ENCODE peak calls at places on chromosomes 13 and 19, in six cellular contexts. One of them, this sample, is unnamed.

GRCh38 chr19:6677924-6678689 is 8.1 kb upstream of the TNFSF14 start:
- DNase-seq in dorsolateral prefrontal cortex: no peak
- DNase-seq in AG10803: no peak
- DNase-seq in epithelial cell of esophagus: peak; percentile 42
- DNase-seq in neuronal stem cell: peak; percentile 20
- DNase-seq in fibroblast of mammary gland: no peak
- DNase-seq in this sample: peak; percentile 73

GRCh38 chr13:28392896-28393295 is 102.0 kb downstream of the FLT1 start:
- DNase-seq in AG10803: peak; percentile 7
- DNase-seq in epithelial cell of esophagus: no peak
- DNase-seq in dorsolateral prefrontal cortex: no peak
- DNase-seq in fibroblast of mammary gland: peak; percentile 39
- DNase-seq in neuronal stem cell: no peak
- DNase-seq in this sample: no peak

GRCh38 chr19:1698636-1699035 is 46.2 kb upstream of the TCF3 start:
- DNase-seq in fibroblast of mammary gland: no peak
- DNase-seq in neuronal stem cell: no peak
- DNase-seq in AG10803: no peak
- DNase-seq in dorsolateral prefrontal cortex: no peak
- DNase-seq in epithelial cell of esophagus: no peak
- DNase-seq in this sample: no peak

GRCh38 chr13:29539866-29540265 is 55.6 kb downstream of the SLC7A1 start:
- DNase-seq in AG10803: no peak
- DNase-seq in dorsolateral prefrontal cortex: no peak
- DNase-seq in epithelial cell of esophagus: peak; percentile 33
- DNase-seq in fibroblast of mammary gland: no peak
- DNase-seq in neuronal stem cell: no peak
- DNase-seq in this sample: no peak

GRCh38 chr19:41784337-41785239 is 11.8 kb upstream of the CEACAM3 start:
- DNase-seq in neuronal stem cell: no peak
- DNase-seq in AG10803: no peak
- DNase-seq in fibroblast of mammary gland: no peak
- DNase-seq in epithelial cell of esophagus: no peak
- DNase-seq in dorsolateral prefrontal cortex: no peak
- DNase-seq in this sample: no peak

GRCh38 chr13:74132152-74132767 is 1.9 kb downstream of the KLF12 start:
- DNase-seq in AG10803: no peak
- DNase-seq in epithelial cell of esophagus: peak; percentile 39
- DNase-seq in fibroblast of mammary gland: no peak
- DNase-seq in neuronal stem cell: no peak
- DNase-seq in dorsolateral prefrontal cortex: no peak
- DNase-seq in this sample: no peak

GRCh38 chr13:106381083-106381482 is 154.4 kb downstream of the EFNB2 start:
- DNase-seq in AG10803: no peak
- DNase-seq in epithelial cell of esophagus: no peak
- DNase-seq in neuronal stem cell: no peak
- DNase-seq in dorsolateral prefrontal cortex: no peak
- DNase-seq in fibroblast of mammary gland: no peak
- DNase-seq in this sample: no peak

GRCh38 chr13:110912651-110913051 is 2.2 kb downstream of the ANKRD10 start:
- DNase-seq in dorsolateral prefrontal cortex: no peak
- DNase-seq in fibroblast of mammary gland: peak; percentile 82
- DNase-seq in AG10803: peak; percentile 60
- DNase-seq in neuronal stem cell: no peak
- DNase-seq in epithelial cell of esophagus: peak; percentile 40
- DNase-seq in this sample: peak; percentile 38

GRCh38 chr19:45767410-45767880 is 1.6 kb downstream of the SIX5 start:
- DNase-seq in AG10803: peak; percentile 82
- DNase-seq in fibroblast of mammary gland: peak; percentile 88
- DNase-seq in dorsolateral prefrontal cortex: no peak
- DNase-seq in epithelial cell of esophagus: peak; percentile 83
- DNase-seq in neuronal stem cell: peak; percentile 72
- DNase-seq in this sample: peak; percentile 77

GRCh38 chr13:36709136-36709895 is 35.5 kb downstream of the SERTM1 start:
- DNase-seq in neuronal stem cell: no peak
- DNase-seq in fibroblast of mammary gland: no peak
- DNase-seq in epithelial cell of esophagus: no peak
- DNase-seq in dorsolateral prefrontal cortex: no peak
- DNase-seq in AG10803: no peak
- DNase-seq in this sample: no peak

GRCh38 chr13:23988546-23989122 is 91.3 kb upstream of the C1QTNF9B start:
- DNase-seq in epithelial cell of esophagus: no peak
- DNase-seq in fibroblast of mammary gland: no peak
- DNase-seq in dorsolateral prefrontal cortex: no peak
- DNase-seq in neuronal stem cell: no peak
- DNase-seq in AG10803: no peak
- DNase-seq in this sample: no peak

GRCh38 chr13:23985846-23986245 is 88.5 kb upstream of the C1QTNF9B start:
- DNase-seq in epithelial cell of esophagus: no peak
- DNase-seq in fibroblast of mammary gland: no peak
- DNase-seq in AG10803: no peak
- DNase-seq in dorsolateral prefrontal cortex: no peak
- DNase-seq in neuronal stem cell: no peak
- DNase-seq in this sample: no peak

GRCh38 chr13:23987331-23987730 is 90.0 kb upstream of the C1QTNF9B start:
- DNase-seq in dorsolateral prefrontal cortex: no peak
- DNase-seq in neuronal stem cell: no peak
- DNase-seq in AG10803: peak; percentile 84
- DNase-seq in fibroblast of mammary gland: peak; percentile 75
- DNase-seq in epithelial cell of esophagus: no peak
- DNase-seq in this sample: no peak

GRCh38 chr13:23985060-23985459 is 87.8 kb upstream of the C1QTNF9B start:
- DNase-seq in epithelial cell of esophagus: peak; percentile 26
- DNase-seq in fibroblast of mammary gland: no peak
- DNase-seq in neuronal stem cell: no peak
- DNase-seq in dorsolateral prefrontal cortex: no peak
- DNase-seq in AG10803: no peak
- DNase-seq in this sample: no peak

GRCh38 chr13:23986619-23987018 is 89.3 kb upstream of the C1QTNF9B start:
- DNase-seq in epithelial cell of esophagus: no peak
- DNase-seq in fibroblast of mammary gland: peak; percentile 87
- DNase-seq in neuronal stem cell: no peak
- DNase-seq in AG10803: peak; percentile 98
- DNase-seq in dorsolateral prefrontal cortex: no peak
- DNase-seq in this sample: no peak
- H3K4me3 ChIP-seq in epithelial cell of esophagus: no peak overlapping the region
- H3K4me3 ChIP-seq in fibroblast of mammary gland: no peak overlapping the region
- H3K4me3 ChIP-seq in neuronal stem cell: no peak overlapping the region
- H3K4me3 ChIP-seq in AG10803: no peak overlapping the region
- H3K4me3 ChIP-seq in dorsolateral prefrontal cortex: no peak overlapping the region
- H3K4me3 ChIP-seq in this sample: no peak overlapping the region

DNA sequence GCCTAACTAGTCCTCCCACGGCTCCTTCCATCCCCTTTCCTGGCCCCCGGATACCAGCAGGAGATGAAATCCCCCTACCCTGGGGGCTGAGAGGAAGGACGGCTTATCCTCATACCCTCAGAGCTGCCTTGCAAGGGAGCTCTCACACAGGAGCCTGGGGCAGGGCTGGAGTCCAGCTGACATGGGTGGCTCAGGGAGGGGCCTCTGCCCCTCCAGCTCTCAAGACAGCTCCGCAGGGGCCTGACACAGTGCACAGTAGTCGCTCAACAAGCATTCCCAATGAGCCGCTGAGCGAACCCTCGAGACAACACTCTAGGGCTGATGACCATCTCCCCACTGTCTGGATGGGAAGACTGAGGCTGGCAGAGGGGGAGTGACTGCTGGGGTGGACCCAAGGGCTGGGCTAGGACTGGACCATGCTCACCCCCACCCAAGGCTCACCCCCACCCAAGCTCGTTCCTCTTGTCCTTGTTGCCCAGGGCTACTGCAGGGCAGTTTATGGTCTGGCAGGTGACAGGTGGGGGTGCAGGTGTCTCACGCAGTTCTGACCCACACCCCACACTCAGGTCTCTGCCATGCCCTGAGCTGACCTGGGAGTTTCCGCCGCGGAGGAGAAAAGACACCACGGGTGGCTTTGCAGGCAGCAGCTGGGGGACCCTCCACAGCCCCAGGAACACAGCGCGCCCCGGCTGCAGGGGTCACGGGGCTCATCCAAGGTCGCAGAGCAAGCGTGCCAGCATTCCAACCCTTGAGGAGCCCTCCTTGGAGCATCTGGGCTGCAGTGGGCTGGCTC is 3.9 kb downstream of the ZBTB7A start:
- DNase-seq in epithelial cell of esophagus: no peak
- DNase-seq in neuronal stem cell: no peak
- DNase-seq in dorsolateral prefrontal cortex: no peak
- DNase-seq in fibroblast of mammary gland: peak; percentile 35
- DNase-seq in AG10803: no peak
- DNase-seq in this sample: no peak
- H3K4me3 ChIP-seq in epithelial cell of esophagus: peak overlapping the region; percentile 73
- H3K4me3 ChIP-seq in neuronal stem cell: no peak overlapping the region
- H3K4me3 ChIP-seq in dorsolateral prefrontal cortex: no peak overlapping the region
- H3K4me3 ChIP-seq in fibroblast of mammary gland: peak overlapping the region; percentile 73
- H3K4me3 ChIP-seq in AG10803: peak overlapping the region; percentile 74
- H3K4me3 ChIP-seq in this sample: no peak overlapping the region

GRCh38 chr19:50690439-50690838 is 29.2 kb downstream of the SHANK1 start:
- DNase-seq in neuronal stem cell: no peak
- DNase-seq in dorsolateral prefrontal cortex: no peak
- DNase-seq in AG10803: no peak
- DNase-seq in epithelial cell of esophagus: no peak
- DNase-seq in fibroblast of mammary gland: no peak
- DNase-seq in this sample: no peak

GRCh38 chr19:50688766-50689165 is 30.8 kb downstream of the SHANK1 start:
- DNase-seq in fibroblast of mammary gland: no peak
- DNase-seq in epithelial cell of esophagus: no peak
- DNase-seq in neuronal stem cell: no peak
- DNase-seq in AG10803: no peak
- DNase-seq in dorsolateral prefrontal cortex: no peak
- DNase-seq in this sample: no peak

GRCh38 chr19:50686310-50687032 is 33.1 kb downstream of the SHANK1 start:
- DNase-seq in neuronal stem cell: no peak
- DNase-seq in AG10803: no peak
- DNase-seq in epithelial cell of esophagus: no peak
- DNase-seq in dorsolateral prefrontal cortex: no peak
- DNase-seq in fibroblast of mammary gland: no peak
- DNase-seq in this sample: peak; percentile 37
- H3K4me3 ChIP-seq in neuronal stem cell: no peak overlapping the region
- H3K4me3 ChIP-seq in AG10803: no peak overlapping the region
- H3K4me3 ChIP-seq in epithelial cell of esophagus: no peak overlapping the region
- H3K4me3 ChIP-seq in dorsolateral prefrontal cortex: no peak overlapping the region
- H3K4me3 ChIP-seq in fibroblast of mammary gland: no peak overlapping the region
- H3K4me3 ChIP-seq in this sample: peak overlapping the region; percentile 36

GRCh38 chr19:31352296-31352781 is 3.1 kb upstream of the TSHZ3 start:
- DNase-seq in dorsolateral prefrontal cortex: no peak
- DNase-seq in epithelial cell of esophagus: no peak
- DNase-seq in fibroblast of mammary gland: no peak
- DNase-seq in AG10803: no peak
- DNase-seq in neuronal stem cell: no peak
- DNase-seq in this sample: no peak
- H3K4me3 ChIP-seq in dorsolateral prefrontal cortex: peak overlapping the region; percentile 82
- H3K4me3 ChIP-seq in epithelial cell of esophagus: no peak overlapping the region
- H3K4me3 ChIP-seq in fibroblast of mammary gland: no peak overlapping the region
- H3K4me3 ChIP-seq in AG10803: peak overlapping the region; percentile 83
- H3K4me3 ChIP-seq in neuronal stem cell: no peak overlapping the region
- H3K4me3 ChIP-seq in this sample: peak overlapping the region; percentile 78

GRCh38 chr19:10286803-10287737 is at the start of gene ICAM4:
- DNase-seq in dorsolateral prefrontal cortex: no peak
- DNase-seq in neuronal stem cell: no peak
- DNase-seq in AG10803: no peak
- DNase-seq in fibroblast of mammary gland: no peak
- DNase-seq in epithelial cell of esophagus: peak; percentile 21
- DNase-seq in this sample: peak; percentile 61

GRCh38 chr19:10289836-10290438 is at the start of gene ICAM5:
- DNase-seq in epithelial cell of esophagus: peak; percentile 57
- DNase-seq in neuronal stem cell: no peak
- DNase-seq in AG10803: no peak
- DNase-seq in fibroblast of mammary gland: no peak
- DNase-seq in dorsolateral prefrontal cortex: no peak
- DNase-seq in this sample: no peak

GRCh38 chr19:10290439-10290875 is 705 bp downstream of the ICAM5 start:
- DNase-seq in neuronal stem cell: no peak
- DNase-seq in epithelial cell of esophagus: peak; percentile 30
- DNase-seq in fibroblast of mammary gland: no peak
- DNase-seq in AG10803: no peak
- DNase-seq in dorsolateral prefrontal cortex: no peak
- DNase-seq in this sample: no peak

GRCh38 chr19:10289167-10289835 is 451 bp upstream of the ICAM5 start:
- DNase-seq in dorsolateral prefrontal cortex: no peak
- DNase-seq in epithelial cell of esophagus: peak; percentile 62
- DNase-seq in neuronal stem cell: no peak
- DNase-seq in AG10803: peak; percentile 33
- DNase-seq in fibroblast of mammary gland: peak; percentile 32
- DNase-seq in this sample: no peak

DNA sequence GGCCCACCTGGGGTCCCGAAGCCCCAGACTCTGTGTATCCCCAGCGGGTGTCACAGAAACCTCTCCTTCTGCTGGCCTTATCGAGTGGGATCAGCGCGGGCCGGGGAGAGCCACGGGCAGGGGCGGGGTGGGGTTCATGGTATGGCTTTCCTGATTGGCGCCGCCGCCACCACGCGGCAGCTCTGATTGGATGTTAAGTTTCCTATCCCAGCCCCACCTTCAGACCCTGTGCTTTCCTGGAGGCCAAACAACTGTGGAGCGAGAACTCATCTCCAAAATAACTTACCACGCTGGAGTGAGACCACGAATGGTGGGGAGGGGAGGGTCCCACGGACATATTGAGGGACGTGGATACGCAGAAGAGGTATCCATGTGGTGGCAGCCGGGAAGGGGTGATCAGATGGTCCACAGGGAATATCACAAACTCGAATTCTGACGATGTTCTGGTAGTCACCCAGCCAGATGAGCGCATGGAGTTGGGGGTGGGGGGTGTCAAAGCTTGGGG is 1.0 kb upstream of the ICAM5 start:
- DNase-seq in neuronal stem cell: no peak
- DNase-seq in fibroblast of mammary gland: peak; percentile 45
- DNase-seq in AG10803: no peak
- DNase-seq in epithelial cell of esophagus: peak; percentile 63
- DNase-seq in dorsolateral prefrontal cortex: no peak
- DNase-seq in this sample: no peak
- H3K4me3 ChIP-seq in neuronal stem cell: peak overlapping the region; percentile 19
- H3K4me3 ChIP-seq in fibroblast of mammary gland: no peak overlapping the region
- H3K4me3 ChIP-seq in AG10803: peak overlapping the region; percentile 58
- H3K4me3 ChIP-seq in epithelial cell of esophagus: peak overlapping the region; percentile 53
- H3K4me3 ChIP-seq in dorsolateral prefrontal cortex: peak overlapping the region; percentile 44
- H3K4me3 ChIP-seq in this sample: no peak overlapping the region

This sample was measured in testis.